ENCODE peak calls at places on chromosomes 1 and 21, in seven cellular contexts. N is NCI-H1930; U is pancreas; V is astrocyte of the cerebellum; R is effector CD4-positive, alpha-beta T cell; W is CD8-positive, alpha-beta T cell; F is stimulated activated CD4-positive, alpha-beta T cell treated with anti-CD3 and anti-CD28 coated beads, Interleukin-12 subunit alpha, Interleukin-12 subunit beta, amount 100 ng/mL, for 24 hours. Z is an unnamed sample.

GRCh38 chr1:7705048-7705907 is 65.8 kb upstream of the VAMP3 start:
- DNase-seq in N (no peak), U (peak; percentile 79), V (no peak), R (no peak), W (peak; percentile 65), F (no peak), Z (peak; percentile 16)

GRCh38 chr1:53145942-53146708 is 3.7 kb upstream of the SLC1A7 start:
- DNase-seq in N (no peak), U (peak; percentile 91), V (peak; percentile 98), R (no peak), W (no peak), F (no peak), Z (no peak)

GRCh38 chr1:199157494-199157893 is 518.7 kb downstream of the PTPRC start:
- DNase-seq in N (no peak), U (no peak), V (peak; percentile 40), R (no peak), W (no peak), F (no peak), Z (no peak)

GRCh38 chr1:24362982-24363614 is 43.9 kb downstream of the GRHL3 start:
- DNase-seq in N (no peak), U (no peak), V (peak; percentile 98), R (no peak), W (no peak), F (no peak), Z (no peak)

GRCh38 chr1:211613108-211613947 is 34.4 kb upstream of the SLC30A1 start:
- DNase-seq in N (no peak), U (no peak), V (peak; percentile 57), R (no peak), W (no peak), F (no peak), Z (no peak)

GRCh38 chr1:112093372-112093694 is 103.9 kb upstream of the KCND3 start:
- DNase-seq in N (no peak), U (no peak), V (no peak), R (no peak), W (no peak), F (no peak), Z (no peak)

GRCh38 chr1:100834779-100835645 is 59.6 kb downstream of the EXTL2 start:
- DNase-seq in N (no peak), U (no peak), V (no peak), R (no peak), W (no peak), F (no peak), Z (no peak)

GRCh38 chr1:57839067-57839466 is 415.2 kb upstream of the DAB1 start:
- DNase-seq in N (no peak), U (no peak), V (no peak), R (no peak), W (no peak), F (no peak), Z (no peak)

GRCh38 chr21:42685036-42685435 is 31.6 kb downstream of the PDE9A start:
- DNase-seq in N (no peak), U (no peak), V (no peak), R (no peak), W (peak; percentile 34), F (peak; percentile 13), Z (no peak)

GRCh38 chr21:19621837-19622496 is 1218.4 kb upstream of the TMPRSS15 start:
- DNase-seq in N (no peak), U (no peak), V (no peak), R (no peak), W (no peak), F (no peak), Z (no peak)

GRCh38 chr1:112509005-112509659 is 367 bp downstream of the WNT2B start:
- DNase-seq in N (no peak), U (peak; percentile 71), V (no peak), R (no peak), W (peak; percentile 27), F (no peak), Z (no peak)

GRCh38 chr1:99737016-99737415 is 29.4 kb downstream of the FRRS1 start:
- DNase-seq in N (no peak), U (no peak), V (peak; percentile 62), R (no peak), W (no peak), F (no peak), Z (no peak)

GRCh38 chr1:159915571-159916239 is 9.6 kb downstream of the TAGLN2 start:
- DNase-seq in N (no peak), U (no peak), V (no peak), R (no peak), W (no peak), F (no peak), Z (no peak)